ENCODE peak calls at places on chromosomes 5 and 9, in seven cellular contexts. One of them, this sample, is unnamed.

GRCh38 chr9:4666042-4666699 is at the start of gene SPATA6L:
- DNase-seq in fibroblast of pulmonary artery: peak
- DNase-seq in retina: peak
- DNase-seq in naive thymus-derived CD8-positive, alpha-beta T cell: no peak
- DNase-seq in PC-9: peak
- DNase-seq in choroid plexus epithelial cell: peak
- DNase-seq in HCEC 1CT: peak
- DNase-seq in this sample: peak

GRCh38 chr5:154118832-154119442 is 71.6 kb upstream of the GALNT10 start:
- DNase-seq in fibroblast of pulmonary artery: no peak
- DNase-seq in retina: no peak
- DNase-seq in naive thymus-derived CD8-positive, alpha-beta T cell: no peak
- DNase-seq in PC-9: peak
- DNase-seq in choroid plexus epithelial cell: no peak
- DNase-seq in HCEC 1CT: peak
- DNase-seq in this sample: no peak

GRCh38 chr9:110864011-110864410 is 174.3 kb downstream of the LPAR1 start:
- DNase-seq in fibroblast of pulmonary artery: no peak
- DNase-seq in retina: no peak
- DNase-seq in naive thymus-derived CD8-positive, alpha-beta T cell: no peak
- DNase-seq in PC-9: no peak
- DNase-seq in choroid plexus epithelial cell: no peak
- DNase-seq in HCEC 1CT: no peak
- DNase-seq in this sample: no peak

GRCh38 chr9:92312887-92313623 is 12.1 kb downstream of the NOL8 start:
- DNase-seq in fibroblast of pulmonary artery: no peak
- DNase-seq in retina: no peak
- DNase-seq in naive thymus-derived CD8-positive, alpha-beta T cell: no peak
- DNase-seq in PC-9: no peak
- DNase-seq in choroid plexus epithelial cell: peak
- DNase-seq in HCEC 1CT: no peak
- DNase-seq in this sample: no peak

GRCh38 chr5:760363-761205 is 23.9 kb downstream of the ZDHHC11B start:
- DNase-seq in fibroblast of pulmonary artery: no peak
- DNase-seq in retina: peak
- DNase-seq in naive thymus-derived CD8-positive, alpha-beta T cell: no peak
- DNase-seq in PC-9: no peak
- DNase-seq in choroid plexus epithelial cell: no peak
- DNase-seq in HCEC 1CT: no peak
- DNase-seq in this sample: no peak

GRCh38 chr5:111127453-111128195 is 35.5 kb downstream of the WDR36 start:
- DNase-seq in fibroblast of pulmonary artery: peak
- DNase-seq in retina: no peak
- DNase-seq in naive thymus-derived CD8-positive, alpha-beta T cell: no peak
- DNase-seq in PC-9: peak
- DNase-seq in choroid plexus epithelial cell: no peak
- DNase-seq in HCEC 1CT: no peak
- DNase-seq in this sample: no peak

GRCh38 chr5:114448496-114448895 is 86.6 kb downstream of the KCNN2 start:
- DNase-seq in fibroblast of pulmonary artery: peak
- DNase-seq in retina: peak
- DNase-seq in naive thymus-derived CD8-positive, alpha-beta T cell: no peak
- DNase-seq in PC-9: no peak
- DNase-seq in choroid plexus epithelial cell: no peak
- DNase-seq in HCEC 1CT: no peak
- DNase-seq in this sample: no peak

GRCh38 chr5:1512541-1513291 is 11.0 kb downstream of the LPCAT1 start:
- DNase-seq in fibroblast of pulmonary artery: no peak
- DNase-seq in retina: no peak
- DNase-seq in naive thymus-derived CD8-positive, alpha-beta T cell: no peak
- DNase-seq in PC-9: no peak
- DNase-seq in choroid plexus epithelial cell: no peak
- DNase-seq in HCEC 1CT: no peak
- DNase-seq in this sample: no peak

GRCh38 chr5:31027726-31028125 is 165.8 kb upstream of the CDH6 start:
- DNase-seq in fibroblast of pulmonary artery: no peak
- DNase-seq in retina: no peak
- DNase-seq in naive thymus-derived CD8-positive, alpha-beta T cell: no peak
- DNase-seq in PC-9: no peak
- DNase-seq in choroid plexus epithelial cell: no peak
- DNase-seq in HCEC 1CT: no peak
- DNase-seq in this sample: no peak

GRCh38 chr5:142034994-142035393 is 22.2 kb upstream of the GNPDA1 start:
- DNase-seq in fibroblast of pulmonary artery: no peak
- DNase-seq in retina: no peak
- DNase-seq in naive thymus-derived CD8-positive, alpha-beta T cell: no peak
- DNase-seq in PC-9: no peak
- DNase-seq in choroid plexus epithelial cell: no peak
- DNase-seq in HCEC 1CT: no peak
- DNase-seq in this sample: no peak

GRCh38 chr9:114098660-114099522 is at the start of gene KIF12:
- DNase-seq in fibroblast of pulmonary artery: no peak
- DNase-seq in retina: peak
- DNase-seq in naive thymus-derived CD8-positive, alpha-beta T cell: no peak
- DNase-seq in PC-9: no peak
- DNase-seq in choroid plexus epithelial cell: no peak
- DNase-seq in HCEC 1CT: no peak
- DNase-seq in this sample: no peak

This sample was measured in central memory CD4-positive, alpha-beta T cell.